ENCODE peak calls at places on chromosomes 3 and 15, in six cellular contexts. V is SK-N-SH, J is HCT116, S is H1, E is HepG2, T is GM12878. U is an unnamed sample.

GRCh38 chr3:32495609-32496008 is 7.0 kb downstream of the CMTM6 start:
- DNase-seq in V (no peak), J (no peak), S (no peak), E (no peak), T (no peak), U (no peak)

GRCh38 chr3:78978037-78978436 is 789.8 kb downstream of the ROBO1 start:
- DNase-seq in V (no peak), J (no peak), S (no peak), E (peak), T (no peak), U (no peak)

GRCh38 chr3:177195941-177196472 is 1.3 kb downstream of the TBL1XR1 start:
- DNase-seq in V (no peak), J (no peak), S (no peak), E (no peak), T (no peak), U (peak)

GRCh38 chr3:149547954-149548728 is 73.6 kb downstream of the TM4SF4 start:
- DNase-seq in V (no peak), J (no peak), S (no peak), E (peak), T (no peak), U (peak)

GRCh38 chr3:158471639-158472294 is 99.2 kb upstream of the MLF1 start:
- DNase-seq in V (no peak), J (peak), S (no peak), E (peak), T (no peak), U (no peak)

GRCh38 chr3:188534633-188535032 is 380.7 kb downstream of the LPP start:
- DNase-seq in V (no peak), J (no peak), S (no peak), E (no peak), T (no peak), U (no peak)

GRCh38 chr3:135929670-135930069 is 35.9 kb upstream of the PPP2R3A start:
- DNase-seq in V (no peak), J (no peak), S (no peak), E (no peak), T (no peak), U (no peak)

GRCh38 chr3:32840086-32840841 is 22.5 kb downstream of the TRIM71 start:
- DNase-seq in V (no peak), J (no peak), S (no peak), E (peak), T (no peak), U (no peak)

GRCh38 chr15:64149424-64150235 is 1.9 kb upstream of the SNX22 start:
- DNase-seq in V (no peak), J (no peak), S (no peak), E (no peak), T (no peak), U (peak)

GRCh38 chr15:88920186-88920891 is 7.2 kb upstream of the MFGE8 start:
- DNase-seq in V (no peak), J (no peak), S (no peak), E (no peak), T (no peak), U (no peak)

GRCh38 chr3:168073842-168074311 is 21.8 kb downstream of the GOLIM4 start:
- DNase-seq in V (no peak), J (no peak), S (no peak), E (no peak), T (no peak), U (no peak)

GRCh38 chr15:101049282-101049681 is 130.1 kb downstream of the LRRK1 start:
- DNase-seq in V (peak), J (no peak), S (no peak), E (no peak), T (no peak), U (no peak)

GRCh38 chr3:181969925-181970324 is 258.2 kb downstream of the SOX2 start:
- DNase-seq in V (no peak), J (no peak), S (no peak), E (no peak), T (no peak), U (no peak)

GRCh38 chr3:135085696-135086436 is 290.8 kb downstream of the EPHB1 start:
- DNase-seq in V (no peak), J (no peak), S (no peak), E (no peak), T (no peak), U (no peak)

GRCh38 chr3:62558549-62559112 is 185.3 kb upstream of the FEZF2 start:
- DNase-seq in V (peak), J (no peak), S (peak), E (peak), T (no peak), U (peak)

GRCh38 chr15:39788108-39788507 is 5.5 kb upstream of the FSIP1 start:
- DNase-seq in V (no peak), J (no peak), S (no peak), E (no peak), T (no peak), U (no peak)

GRCh38 chr3:73069187-73069586 is 7.7 kb downstream of the EBLN2 start:
- DNase-seq in V (no peak), J (no peak), S (no peak), E (no peak), T (no peak), U (no peak)

GRCh38 chr3:25448750-25449684 is 21.0 kb downstream of the RARB start:
- DNase-seq in V (peak), J (no peak), S (no peak), E (peak), T (no peak), U (no peak)

GRCh38 chr15:69090197-69090948 is 70.1 kb upstream of the GLCE start:
- DNase-seq in V (peak), J (no peak), S (peak), E (no peak), T (no peak), U (no peak)

GRCh38 chr15:98649996-98650870 is 1.9 kb downstream of the IGF1R start:
- DNase-seq in V (peak), J (no peak), S (no peak), E (peak), T (no peak), U (no peak)

GRCh38 chr15:62933388-62933787 is 109.2 kb upstream of the TPM1 start:
- DNase-seq in V (no peak), J (no peak), S (no peak), E (no peak), T (no peak), U (no peak)

GRCh38 chr15:86125775-86126174 is 46.1 kb downstream of the AGBL1 start:
- DNase-seq in V (no peak), J (no peak), S (no peak), E (no peak), T (no peak), U (no peak)

GRCh38 chr3:138465927-138466326 is 31.5 kb downstream of the ESYT3 start:
- DNase-seq in V (no peak), J (no peak), S (no peak), E (no peak), T (no peak), U (no peak)

GRCh38 chr15:65101418-65101890 is 13.5 kb downstream of the UBAP1L start:
- DNase-seq in V (peak), J (peak), S (peak), E (peak), T (no peak), U (peak)

GRCh38 chr3:160870327-160870726 is 114.3 kb downstream of the PPM1L start:
- DNase-seq in V (no peak), J (no peak), S (no peak), E (no peak), T (no peak), U (peak)

GRCh38 chr3:150721285-150722130 is 17.8 kb upstream of the ERICH6 start:
- DNase-seq in V (peak), J (peak), S (no peak), E (peak), T (no peak), U (peak)

GRCh38 chr15:32838338-32838737 is 120.5 kb downstream of the GREM1 start:
- DNase-seq in V (no peak), J (no peak), S (no peak), E (no peak), T (no peak), U (no peak)

GRCh38 chr3:27345493-27345892 is 23.7 kb downstream of the NEK10 start:
- DNase-seq in V (no peak), J (no peak), S (no peak), E (no peak), T (no peak), U (peak)

GRCh38 chr3:107421170-107421792 is 44.0 kb downstream of the CCDC54 start:
- DNase-seq in V (peak), J (peak), S (no peak), E (peak), T (no peak), U (no peak)

GRCh38 chr15:60563066-60563465 is 84.1 kb upstream of the ICE2 start:
- DNase-seq in V (no peak), J (no peak), S (no peak), E (peak), T (no peak), U (no peak)

GRCh38 chr15:34442891-34443290 is 5.3 kb upstream of the GOLGA8A start:
- DNase-seq in V (no peak), J (no peak), S (no peak), E (no peak), T (no peak), U (no peak)

GRCh38 chr3:183116051-183116614 is 16.8 kb upstream of the MCCC1 start:
- DNase-seq in V (peak), J (no peak), S (peak), E (peak), T (no peak), U (peak)

GRCh38 chr3:193140381-193140780 is 100.6 kb upstream of the PLAAT1 start:
- DNase-seq in V (no peak), J (no peak), S (no peak), E (no peak), T (no peak), U (no peak)

GRCh38 chr3:111803123-111803593 is 55.9 kb upstream of the PHLDB2 start:
- DNase-seq in V (no peak), J (peak), S (no peak), E (no peak), T (no peak), U (peak)

GRCh38 chr3:189076459-189076858 is 95.3 kb upstream of the TPRG1 start:
- DNase-seq in V (peak), J (no peak), S (no peak), E (no peak), T (no peak), U (no peak)

GRCh38 chr3:18019178-18019530 is 276.7 kb upstream of the TBC1D5 start:
- DNase-seq in V (no peak), J (no peak), S (no peak), E (no peak), T (no peak), U (no peak)

DNA sequence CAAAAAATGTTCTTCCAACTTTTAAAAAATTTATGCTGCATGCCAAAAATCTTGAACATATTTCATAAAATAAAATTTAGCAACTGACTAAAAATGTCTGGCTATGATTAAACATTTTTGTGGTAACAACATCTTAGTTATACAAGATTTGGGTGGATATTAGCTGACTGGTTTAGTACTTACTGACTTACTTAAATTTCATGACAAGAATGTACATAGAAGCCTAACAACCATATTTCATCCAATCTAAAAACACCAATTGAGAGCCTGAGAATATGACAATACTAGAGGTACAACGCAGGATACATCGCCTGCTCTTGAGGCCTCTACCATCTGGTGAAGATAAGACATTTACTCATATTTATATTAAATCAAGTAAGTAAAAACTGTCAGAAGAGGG is 34.6 kb downstream of the GNB4 start:
- DNase-seq in V (no peak), J (no peak), S (no peak), E (no peak), T (no peak), U (no peak)
- TF ChIP-seq JUND in V (no peak), J (no peak), S (no peak), E (no peak), T (no peak), U (no peak)

GRCh38 chr3:100899440-100900091 is 93.7 kb downstream of the ABI3BP start:
- DNase-seq in V (no peak), J (no peak), S (no peak), E (no peak), T (peak), U (peak)
- TF ChIP-seq JUND in V (no peak), J (no peak), S (no peak), E (no peak), T (no peak), U (peak)

DNA sequence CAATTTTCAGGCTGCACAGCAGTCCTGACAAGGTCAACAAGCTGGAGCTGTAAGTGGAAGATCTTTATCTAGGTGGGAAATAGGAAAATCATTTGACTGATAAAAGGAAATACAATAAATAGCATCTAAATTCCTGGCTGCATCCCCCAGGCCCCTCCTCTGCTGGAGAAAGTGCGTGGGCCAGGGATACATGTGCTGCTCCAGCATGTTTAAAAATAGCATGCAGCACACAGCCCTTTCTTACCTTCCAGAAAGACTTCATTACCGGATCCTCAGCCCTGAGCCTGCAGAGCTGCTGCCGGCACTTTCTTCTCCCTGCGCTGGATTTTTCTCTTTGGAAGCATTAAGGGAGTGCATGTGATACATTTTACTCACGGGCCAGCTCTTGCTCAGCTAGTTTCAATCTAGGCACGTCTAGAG is 77.3 kb downstream of the HMG20A start:
- DNase-seq in V (peak), J (no peak), S (no peak), E (no peak), T (no peak), U (no peak)
- TF ChIP-seq JUND in V (no peak), J (no peak), S (no peak), E (no peak), T (no peak), U (no peak)

DNA sequence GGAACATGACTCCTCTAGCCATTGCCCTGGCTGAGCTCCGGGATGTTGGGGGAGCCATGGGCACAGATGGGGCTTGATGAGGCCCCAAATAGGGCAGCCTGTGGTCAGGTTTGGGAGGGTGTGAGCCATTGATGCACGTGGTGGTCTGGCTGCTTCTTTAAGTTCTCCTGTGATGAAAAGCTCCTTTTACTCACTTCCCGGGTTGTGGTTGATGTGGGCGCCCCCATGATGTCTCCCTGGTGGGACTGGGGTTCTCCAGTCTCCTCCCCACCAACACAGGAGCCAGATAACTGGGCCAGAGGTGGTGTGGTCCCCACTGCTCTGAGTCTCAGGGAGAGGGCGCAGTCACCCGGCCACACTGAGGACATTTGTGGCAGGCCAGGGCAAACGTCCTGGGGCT is 29.5 kb upstream of the DUSP7 start:
- DNase-seq in V (no peak), J (no peak), S (no peak), E (no peak), T (no peak), U (no peak)
- TF ChIP-seq JUND in V (no peak), J (no peak), S (no peak), E (no peak), T (no peak), U (no peak)

GRCh38 chr3:105466072-105466471 is 99.4 kb downstream of the ALCAM start:
- DNase-seq in V (no peak), J (no peak), S (no peak), E (no peak), T (no peak), U (no peak)
- TF ChIP-seq JUND in V (no peak), J (no peak), S (no peak), E (no peak), T (no peak), U (no peak)

GRCh38 chr3:11095932-11096265 is 58.4 kb upstream of the HRH1 start:
- DNase-seq in V (no peak), J (peak), S (no peak), E (no peak), T (no peak), U (no peak)
- TF ChIP-seq JUND in V (no peak), J (no peak), S (no peak), E (no peak), T (no peak), U (no peak)

DNA sequence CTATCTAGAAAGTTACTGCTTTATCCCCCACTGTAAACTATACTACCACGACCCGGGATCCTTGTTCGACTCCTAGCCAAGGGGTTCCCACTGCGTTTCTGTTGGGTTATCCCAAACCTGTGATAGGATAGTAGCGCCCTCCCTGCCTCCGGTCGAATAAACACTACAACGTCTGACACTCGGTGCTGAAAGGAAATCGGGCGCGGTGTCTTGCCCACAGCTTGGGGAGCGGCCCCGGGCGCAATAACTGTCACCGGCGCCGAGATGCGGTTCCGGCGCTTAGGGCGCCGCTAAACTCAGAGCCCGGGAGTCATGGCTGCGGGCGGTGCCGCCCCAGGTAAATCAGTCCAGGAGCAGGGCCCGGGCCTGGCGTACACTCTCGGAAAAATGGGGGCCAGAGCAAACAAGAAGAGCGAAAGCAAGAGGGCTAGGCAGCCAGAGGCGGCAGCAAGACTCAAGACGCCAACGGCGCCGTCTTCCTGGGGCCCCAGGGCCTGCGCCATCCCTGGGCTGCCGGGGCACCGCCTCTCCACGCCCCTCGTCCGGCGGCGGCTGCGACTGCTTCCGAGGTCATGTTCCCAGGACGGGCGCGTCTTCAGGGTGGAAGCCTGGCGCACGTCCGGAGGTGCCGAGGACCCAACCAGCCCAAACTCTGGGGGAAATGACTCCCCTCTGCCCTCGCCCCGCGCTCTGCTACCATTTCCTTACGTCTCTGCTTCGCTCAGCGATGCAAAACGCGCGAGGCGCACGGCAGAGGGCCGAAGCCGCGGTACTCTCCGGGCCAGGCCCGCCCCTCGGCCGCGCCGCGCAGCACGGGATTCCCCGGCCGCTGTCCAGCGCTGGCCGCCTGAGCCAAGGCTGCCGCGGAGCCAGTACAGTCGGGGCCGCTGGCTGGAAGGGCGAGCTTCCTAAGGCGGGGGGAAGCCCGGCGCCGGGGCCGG is at the start of gene DUT:
- DNase-seq in V (peak), J (peak), S (no peak), E (peak), T (peak), U (peak)
- TF ChIP-seq JUND in V (no peak), J (no peak), S (no peak), E (no peak), T (no peak), U (no peak)

GRCh38 chr3:57948782-57949242 is 59.4 kb upstream of the FLNB start:
- DNase-seq in V (no peak), J (no peak), S (no peak), E (peak), T (no peak), U (no peak)
- TF ChIP-seq JUND in V (no peak), J (no peak), S (no peak), E (no peak), T (no peak), U (no peak)

GRCh38 chr15:20349774-20350498 is 191.7 kb downstream of the GOLGA6L6 start:
- DNase-seq in V (no peak), J (no peak), S (no peak), E (no peak), T (no peak), U (no peak)
- TF ChIP-seq JUND in V (no peak), J (no peak), S (no peak), E (no peak), T (no peak), U (no peak)

GRCh38 chr3:133756716-133757694 is 10.8 kb downstream of the TF start:
- DNase-seq in V (no peak), J (no peak), S (no peak), E (no peak), T (no peak), U (no peak)
- TF ChIP-seq JUND in V (no peak), J (no peak), S (no peak), E (no peak), T (no peak), U (no peak)

U was measured in T47D.